ENCODE peak calls at places on chromosomes 1 and 21, in seven cellular contexts. A is CD8-positive, alpha-beta T cell; R is body of pancreas; G is heart right ventricle; P is MM.1S; Y is pancreas; U is SJCRH30. E is an unnamed sample.

GRCh38 chr1:111746614-111746999 is 7.4 kb upstream of the INKA2 start:
- DNase-seq in A (no peak), G (no peak), U (no peak), P (no peak), R (no peak), Y (no peak), E (no peak)

GRCh38 chr21:33390479-33390878 is 12.7 kb upstream of the IFNGR2 start:
- DNase-seq in A (no peak), Y (no peak), G (no peak), U (no peak), R (no peak), P (no peak), E (no peak)

GRCh38 chr1:88726697-88727096 is 42.6 kb downstream of the PKN2 start:
- DNase-seq in P (no peak), A (no peak), G (no peak), U (no peak), Y (no peak), R (no peak), E (no peak)

GRCh38 chr1:48208251-48208650 is 14.3 kb upstream of the SLC5A9 start:
- DNase-seq in Y (no peak), U (no peak), A (no peak), R (no peak), P (no peak), G (no peak), E (no peak)

GRCh38 chr1:203273869-203274602 is 31.3 kb upstream of the BTG2 start:
- DNase-seq in R (no peak), Y (no peak), U (peak; percentile 66), A (no peak), G (no peak), P (peak; percentile 69), E (no peak)

GRCh38 chr21:42350899-42351543 is at the start of gene TFF2:
- DNase-seq in R (no peak), A (no peak), P (no peak), U (no peak), G (no peak), Y (no peak), E (no peak)

GRCh38 chr1:220880726-220881506 is 1.7 kb downstream of the HLX start:
- DNase-seq in G (peak; percentile 71), P (no peak), A (no peak), U (peak; percentile 46), R (peak; percentile 49), Y (no peak), E (no peak)

GRCh38 chr1:233993651-233994050 is 89.2 kb downstream of the SLC35F3 start:
- DNase-seq in U (no peak), A (no peak), Y (no peak), P (peak; percentile 80), R (no peak), G (no peak), E (no peak)

GRCh38 chr1:104132386-104132973 is 382.8 kb downstream of the AMY1C start:
- DNase-seq in G (no peak), P (peak; percentile 48), U (peak; percentile 67), Y (no peak), A (no peak), R (no peak), E (no peak)

GRCh38 chr1:167116174-167116573 is 22.3 kb downstream of the STYXL2 start:
- DNase-seq in P (no peak), A (no peak), R (no peak), U (no peak), G (no peak), Y (no peak), E (no peak)

GRCh38 chr1:61980561-61980960 is 214.1 kb upstream of the L1TD1 start:
- DNase-seq in Y (no peak), R (no peak), U (no peak), A (no peak), G (no peak), P (no peak), E (no peak)

GRCh38 chr21:44820851-44821250 is 3.0 kb upstream of the SUMO3 start:
- DNase-seq in R (no peak), G (no peak), A (no peak), Y (no peak), P (no peak), U (no peak), E (no peak)

GRCh38 chr1:94983343-94983742 is 56.4 kb upstream of the CNN3 start:
- DNase-seq in P (no peak), Y (no peak), A (no peak), U (no peak), G (peak; percentile 19), R (no peak), E (no peak)

GRCh38 chr1:116038679-116039078 is 62.4 kb downstream of the SLC22A15 start:
- DNase-seq in Y (no peak), U (no peak), G (no peak), R (no peak), A (no peak), P (no peak), E (no peak)

GRCh38 chr1:90671736-90672135 is 45.4 kb downstream of the BARHL2 start:
- DNase-seq in A (no peak), Y (no peak), U (no peak), P (no peak), G (no peak), R (no peak), E (no peak)

GRCh38 chr1:26003262-26003661 is 5.4 kb upstream of the PAFAH2 start:
- DNase-seq in A (no peak), Y (no peak), U (no peak), P (no peak), G (no peak), R (no peak), E (no peak)

GRCh38 chr21:38914531-38915385 is 109.0 kb downstream of the ETS2 start:
- DNase-seq in A (no peak), P (no peak), Y (no peak), U (no peak), R (no peak), G (no peak), E (no peak)

GRCh38 chr21:42353623-42354022 is 2.8 kb upstream of the TFF2 start:
- DNase-seq in R (no peak), A (no peak), G (no peak), U (no peak), Y (no peak), P (no peak), E (no peak)

GRCh38 chr21:46112731-46113215 is 14.9 kb downstream of the COL6A2 start:
- DNase-seq in P (no peak), U (no peak), A (no peak), R (no peak), G (peak; percentile 3), Y (peak; percentile 34), E (no peak)

GRCh38 chr1:67564193-67564592 is 120.8 kb upstream of the GADD45A start:
- DNase-seq in R (no peak), P (peak; percentile 36), Y (no peak), U (no peak), A (no peak), G (peak; percentile 73), E (no peak)

GRCh38 chr1:50333595-50333974 is 89.7 kb downstream of the DMRTA2 start:
- DNase-seq in R (peak; percentile 52), Y (peak; percentile 73), A (peak; percentile 9), G (peak; percentile 17), U (no peak), P (peak; percentile 80), E (no peak)

GRCh38 chr1:40435471-40435870 is 14.8 kb upstream of the ZFP69B start:
- DNase-seq in Y (no peak), U (no peak), G (no peak), P (no peak), A (no peak), R (no peak), E (no peak)

GRCh38 chr1:9066945-9067807 is 2.3 kb downstream of the SLC2A5 start:
- DNase-seq in Y (no peak), R (peak; percentile 23), U (no peak), G (peak; percentile 69), P (no peak), A (no peak), E (no peak)

GRCh38 chr21:17386498-17386897 is 126.3 kb upstream of the CXADR start:
- DNase-seq in P (no peak), Y (no peak), G (no peak), A (no peak), R (no peak), U (no peak), E (no peak)

GRCh38 chr1:23923592-23924495 is 10.7 kb upstream of the CNR2 start:
- DNase-seq in R (peak; percentile 38), A (no peak), G (peak; percentile 33), Y (no peak), P (no peak), U (no peak), E (no peak)

DNA sequence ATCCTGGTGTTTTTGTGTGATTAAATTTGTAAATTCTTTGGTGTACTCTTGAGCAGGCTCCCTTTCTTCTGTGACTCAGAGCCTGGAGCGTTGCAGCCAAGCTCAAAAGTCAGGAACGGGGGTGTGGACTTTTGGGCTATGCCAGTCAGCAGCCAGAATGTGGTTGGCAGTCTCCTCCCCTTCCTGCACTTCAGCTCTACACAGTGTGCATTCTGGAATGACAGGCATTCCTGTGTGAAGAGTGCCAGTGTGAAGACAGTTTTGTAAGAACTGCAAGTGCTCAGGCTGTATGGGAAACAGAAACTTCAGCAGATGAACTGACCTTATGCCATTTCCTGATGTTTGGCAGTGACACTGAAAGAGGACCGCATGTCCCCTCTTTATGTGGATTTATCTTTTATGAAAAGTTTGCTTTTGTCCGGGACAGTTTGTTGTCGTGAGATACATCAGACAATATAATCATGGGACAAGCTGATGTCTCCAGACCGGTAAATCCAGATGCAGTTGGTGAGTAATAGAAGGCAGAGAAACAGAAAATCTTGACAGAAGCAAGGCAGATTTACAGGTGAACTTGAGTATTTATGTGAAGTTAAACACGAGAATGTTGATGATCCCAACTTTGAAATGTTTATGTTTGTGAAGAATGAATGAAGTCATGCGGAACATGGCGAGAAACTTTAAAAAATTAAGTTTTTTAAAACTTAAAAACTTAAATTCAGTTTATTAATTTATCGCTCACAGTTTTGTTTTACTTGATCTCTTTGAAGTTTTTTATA is 67.7 kb upstream of the RCC1 start:
- DNase-seq in A (no peak), G (peak; percentile 82), P (peak; percentile 81), Y (no peak), R (peak; percentile 78), U (peak; percentile 91), E (no peak)
- H3K27ac ChIP-seq in A (no peak overlapping the region), G (peak overlapping the region; percentile 82), P (peak overlapping the region; percentile 59), Y (peak overlapping the region; percentile 24), R (peak overlapping the region; percentile 77), U (peak overlapping the region; percentile 68), E (no peak overlapping the region)

GRCh38 chr21:40177979-40178378 is 310.7 kb downstream of the PCP4 start:
- DNase-seq in G (no peak), R (no peak), U (no peak), Y (no peak), A (no peak), P (no peak), E (no peak)
- H3K4me3 ChIP-seq in G (no peak overlapping the region), R (no peak overlapping the region), U (no peak overlapping the region), Y (no peak overlapping the region), A (no peak overlapping the region), P (no peak overlapping the region), E (no peak overlapping the region)

GRCh38 chr21:24552491-24552890 is 1054.8 kb downstream of the MRPL39 start:
- DNase-seq in A (no peak), R (no peak), Y (no peak), G (no peak), P (no peak), U (no peak), E (no peak)
- H3K9me3 ChIP-seq in A (no peaks in the 10 kb centered on the region), R (no peaks in the 10 kb centered on the region), Y (no peaks in the 10 kb centered on the region), G (peaks cover 3% of the 10 kb centered on the region), P (no peaks in the 10 kb centered on the region), U (no peaks in the 10 kb centered on the region), E (no peaks in the 10 kb centered on the region)

DNA sequence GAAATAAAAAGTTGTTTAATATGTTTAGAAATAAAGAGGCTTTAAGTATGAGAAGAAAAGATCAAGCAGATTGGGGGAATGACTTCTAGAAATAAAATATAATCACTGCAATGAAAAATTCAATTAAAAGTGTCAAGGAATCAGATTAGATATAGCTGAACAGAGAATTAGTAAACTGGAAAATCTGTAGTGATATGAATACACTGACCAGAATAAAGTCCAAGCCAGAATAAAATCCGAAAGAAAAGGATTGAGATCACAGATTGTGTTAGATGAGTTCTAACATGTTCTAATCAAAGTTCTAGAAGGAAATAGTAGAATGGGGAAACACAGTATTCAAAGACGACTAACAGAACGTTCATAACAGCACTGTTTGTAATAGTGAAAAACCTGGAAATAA is 73.1 kb upstream of the C1orf105 start:
- DNase-seq in Y (no peak), G (no peak), U (no peak), A (no peak), P (no peak), R (no peak), E (no peak)
- H3K27ac ChIP-seq in Y (no peak overlapping the region), G (no peak overlapping the region), U (no peak overlapping the region), A (no peak overlapping the region), P (no peak overlapping the region), R (no peak overlapping the region), E (no peak overlapping the region)

E was measured in effector memory CD4-positive, alpha-beta T cell.